ENCODE peak calls at places on chromosomes 7 and 10, in five cellular contexts. T is GM12878, K is SK-N-SH, I is K562, G is HepG2. O is an unnamed sample.
A peak's percentile ranks its signal among the peaks of the same experiment; 100 is the strongest.

GRCh38 chr10:130452096-130452495 is 315.9 kb downstream of the GLRX3 start:
- DNase-seq in G (no peak), I (no peak), T (no peak), K (no peak), O (no peak)

GRCh38 chr10:46282460-46283216 is 4.2 kb upstream of the ANTXRL start:
- DNase-seq in T (no peak), K (peak; percentile 91), I (peak; percentile 80), G (peak; percentile 33), O (peak; percentile 62)

GRCh38 chr7:34879871-34880270 is 157.4 kb downstream of the DPY19L1 start:
- DNase-seq in I (no peak), T (no peak), G (no peak), K (no peak), O (no peak)

GRCh38 chr7:139321071-139321745 is 19.9 kb upstream of the FMC1 start:
- DNase-seq in I (peak; percentile 43), K (no peak), G (peak; percentile 56), T (no peak), O (peak; percentile 69)

GRCh38 chr10:125164421-125164820 is 4.1 kb upstream of the CTBP2 start:
- DNase-seq in G (no peak), K (no peak), I (no peak), T (no peak), O (no peak)

GRCh38 chr10:59880976-59881510 is 25.3 kb downstream of the CCDC6 start:
- DNase-seq in G (no peak), I (peak; percentile 54), T (peak; percentile 82), K (no peak), O (no peak)

GRCh38 chr7:128030999-128031681 is at the start of gene LRRC4:
- DNase-seq in I (peak; percentile 39), T (no peak), K (peak; percentile 90), G (no peak), O (peak; percentile 51)

GRCh38 chr10:60460058-60460457 is 70.4 kb upstream of the ANK3 start:
- DNase-seq in I (no peak), G (no peak), T (no peak), K (no peak), O (no peak)

GRCh38 chr10:329361-330099 is 194.3 kb downstream of the ZMYND11 start:
- DNase-seq in K (no peak), I (no peak), T (no peak), G (peak; percentile 80), O (peak; percentile 57)

GRCh38 chr7:35015346-35015859 is 21.9 kb downstream of the DPY19L1 start:
- DNase-seq in T (no peak), I (no peak), K (no peak), G (no peak), O (no peak)

GRCh38 chr7:66859794-66860645 is 61.0 kb upstream of the TMEM248 start:
- DNase-seq in G (no peak), I (no peak), T (no peak), K (no peak), O (no peak)

GRCh38 chr7:119175916-119176627 is 951.6 kb downstream of the ANKRD7 start:
- DNase-seq in I (peak; percentile 21), G (peak; percentile 67), K (peak; percentile 26), T (peak; percentile 1), O (peak; percentile 44)

GRCh38 chr10:96093948-96094347 is 36.1 kb upstream of the ZNF518A start:
- DNase-seq in G (peak; percentile 63), T (no peak), I (no peak), K (no peak), O (no peak)

GRCh38 chr10:76675951-76676587 is 961.5 kb downstream of the KCNMA1 start:
- DNase-seq in T (no peak), I (no peak), K (no peak), G (no peak), O (no peak)

GRCh38 chr10:132276706-132277105 is 31.0 kb downstream of the STK32C start:
- DNase-seq in K (no peak), T (no peak), G (no peak), I (no peak), O (no peak)

GRCh38 chr7:31003721-31004120 is 40.0 kb downstream of the GHRHR start:
- DNase-seq in K (no peak), T (no peak), I (no peak), G (no peak), O (no peak)

GRCh38 chr7:109206196-109206595 is 636.5 kb downstream of the DNAJB9 start:
- DNase-seq in I (no peak), K (no peak), G (no peak), T (no peak), O (no peak)

GRCh38 chr7:17370901-17371550 is 72.6 kb downstream of the AHR start:
- DNase-seq in T (no peak), I (no peak), G (no peak), K (no peak), O (no peak)

GRCh38 chr7:28481131-28481926 is 69.0 kb downstream of the CREB5 start:
- DNase-seq in K (no peak), G (no peak), I (no peak), T (peak; percentile 85), O (no peak)

GRCh38 chr10:132637477-132638129 is 100.0 kb downstream of the INPP5A start:
- DNase-seq in T (peak; percentile 43), G (peak; percentile 59), I (peak; percentile 31), K (peak; percentile 89), O (peak; percentile 81)

GRCh38 chr7:108310351-108310750 is 145.9 kb downstream of the NRCAM start:
- DNase-seq in K (no peak), G (no peak), I (no peak), T (no peak), O (no peak)

GRCh38 chr7:48304641-48305040 is 133.4 kb downstream of the ABCA13 start:
- DNase-seq in I (no peak), K (no peak), T (no peak), G (no peak), O (no peak)

GRCh38 chr7:67487316-67487715 is 490.7 kb downstream of the TYW1 start:
- DNase-seq in K (no peak), I (no peak), T (no peak), G (no peak), O (no peak)

GRCh38 chr7:5549096-5549896 is 125.7 kb upstream of the TNRC18 start:
- DNase-seq in I (peak; percentile 65), T (no peak), G (no peak), K (peak; percentile 48), O (no peak)

GRCh38 chr7:12418452-12418851 is 14.8 kb upstream of the VWDE start:
- DNase-seq in I (no peak), K (no peak), G (no peak), T (no peak), O (no peak)

GRCh38 chr10:69403066-69403465 is 13.7 kb downstream of the TACR2 start:
- DNase-seq in G (no peak), T (no peak), K (no peak), I (no peak), O (no peak)

GRCh38 chr10:69401416-69401815 is 15.3 kb downstream of the TACR2 start:
- DNase-seq in K (no peak), I (no peak), T (no peak), G (no peak), O (no peak)

GRCh38 chr10:69405221-69405620 is 11.5 kb downstream of the TACR2 start:
- DNase-seq in K (no peak), G (no peak), I (no peak), T (no peak), O (no peak)

GRCh38 chr10:69404786-69405185 is 11.9 kb downstream of the TACR2 start:
- DNase-seq in T (no peak), I (no peak), K (no peak), G (no peak), O (no peak)

GRCh38 chr10:69403519-69403918 is 13.2 kb downstream of the TACR2 start:
- DNase-seq in K (no peak), G (no peak), I (no peak), T (no peak), O (no peak)
- TF ChIP-seq FOXM1 in K (no peak), G (no peak), I (no peak), T (no peak), O (no peak)

GRCh38 chr10:21399392-21400015 is 126.0 kb downstream of the SKIDA1 start:
- DNase-seq in G (peak; percentile 66), K (no peak), T (no peak), I (no peak), O (peak; percentile 19)

GRCh38 chr10:21398549-21399345 is 126.7 kb downstream of the SKIDA1 start:
- DNase-seq in T (no peak), K (no peak), G (no peak), I (no peak), O (no peak)

GRCh38 chr10:21401196-21401595 is 124.3 kb downstream of the SKIDA1 start:
- DNase-seq in I (no peak), T (no peak), G (no peak), K (no peak), O (no peak)

GRCh38 chr10:21393941-21394340 is 131.5 kb downstream of the SKIDA1 start:
- DNase-seq in K (no peak), T (no peak), I (no peak), G (no peak), O (no peak)

GRCh38 chr10:21396889-21397288 is 128.6 kb downstream of the SKIDA1 start:
- DNase-seq in T (no peak), G (no peak), K (no peak), I (no peak), O (no peak)
- TF ChIP-seq FOXM1 in T (no peak), G (no peak), K (no peak), I (no peak), O (no peak)

GRCh38 chr10:62033108-62033507 is 131.6 kb downstream of the ARID5B start:
- DNase-seq in I (no peak), T (no peak), G (no peak), K (no peak), O (no peak)

GRCh38 chr10:62031522-62031921 is 130.0 kb downstream of the ARID5B start:
- DNase-seq in T (no peak), G (no peak), I (no peak), K (no peak), O (no peak)

GRCh38 chr10:62025901-62026879 is 124.7 kb downstream of the ARID5B start:
- DNase-seq in K (no peak), T (no peak), G (no peak), I (no peak), O (no peak)

GRCh38 chr10:62027841-62028501 is 126.5 kb downstream of the ARID5B start:
- DNase-seq in I (no peak), K (no peak), G (no peak), T (no peak), O (no peak)

DNA sequence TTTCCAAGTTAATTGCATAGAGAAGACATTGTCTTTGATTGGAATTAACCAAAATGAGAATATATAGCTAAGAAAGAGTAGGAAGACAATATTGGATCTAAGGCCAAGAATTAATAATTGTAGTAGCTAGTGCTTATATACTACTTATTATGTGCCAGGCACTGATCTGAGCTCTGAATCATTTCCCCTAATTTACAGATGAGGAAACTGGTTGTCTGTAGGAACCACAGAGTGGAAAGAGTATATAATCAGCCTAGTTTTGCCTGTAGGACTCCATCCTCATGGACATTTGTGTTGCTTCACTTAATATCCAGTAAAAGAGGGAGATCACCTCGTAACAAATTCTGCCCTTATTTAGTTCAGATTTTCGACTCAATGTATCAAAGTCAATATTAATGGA is 127.9 kb downstream of the ARID5B start:
- DNase-seq in T (no peak), I (no peak), G (no peak), K (no peak), O (no peak)
- TF ChIP-seq FOXM1 in T (no peak), I (no peak), G (no peak), K (no peak), O (no peak)

DNA sequence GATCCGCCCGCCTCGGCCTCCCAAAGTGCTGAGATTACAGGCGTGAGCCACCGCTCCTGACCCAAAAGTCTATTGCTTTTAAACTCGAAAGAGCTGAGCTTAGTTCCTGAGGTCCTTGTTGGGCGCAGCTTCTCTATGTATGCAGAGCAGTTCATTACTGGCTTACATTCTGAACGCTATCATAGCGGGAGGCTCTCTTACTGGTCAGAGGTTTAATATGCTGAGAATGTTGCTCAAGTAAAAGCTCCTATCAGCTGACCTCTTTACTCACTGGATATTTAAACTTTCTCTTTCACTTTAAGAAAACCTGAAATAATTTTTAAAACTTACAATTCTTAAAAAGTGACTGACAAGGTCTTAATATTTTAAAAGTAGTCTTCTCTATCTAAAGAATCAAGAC is 160.8 kb upstream of the WNT16 start:
- DNase-seq in K (no peak), G (no peak), I (no peak), T (no peak), O (no peak)
- TF ChIP-seq FOXM1 in K (no peak), G (no peak), I (no peak), T (no peak), O (no peak)